ENCODE peak calls at places on chromosome 1, in seven cellular contexts. I is breast epithelium, B is transverse colon, W is K562, X is spleen, Z is prostate gland, G is HCT116. D is an unnamed sample.

GRCh38 chr1:85220756-85221166 is 19.9 kb upstream of the SYDE2 start:
- DNase-seq in W (no peak), Z (no peak), G (no peak), X (no peak), I (no peak), B (no peak), D (no peak)

GRCh38 chr1:212432706-212433576 is at the start of gene NENF:
- DNase-seq in Z (peak; percentile 78), G (peak; percentile 48), W (peak; percentile 99), X (peak; percentile 95), I (peak; percentile 71), B (peak; percentile 90), D (peak; percentile 88)

GRCh38 chr1:219518168-219518905 is 94.6 kb downstream of the ZC3H11B start:
- DNase-seq in X (no peak), W (no peak), G (no peak), I (no peak), Z (no peak), B (no peak), D (no peak)

GRCh38 chr1:65812065-65812464 is 19.4 kb downstream of the PDE4B start:
- DNase-seq in I (no peak), G (peak; percentile 45), Z (no peak), B (peak; percentile 39), X (no peak), W (no peak), D (no peak)

GRCh38 chr1:155207578-155208405 is at the start of gene THBS3:
- DNase-seq in G (no peak), W (no peak), I (no peak), B (no peak), X (peak; percentile 79), Z (no peak), D (no peak)

GRCh38 chr1:109634771-109635750 is 15.4 kb downstream of the AMPD2 start:
- DNase-seq in G (no peak), B (no peak), Z (peak; percentile 3), X (no peak), W (no peak), I (no peak), D (no peak)

GRCh38 chr1:31054349-31054748 is 11.2 kb downstream of the PUM1 start:
- DNase-seq in G (no peak), I (no peak), X (no peak), Z (no peak), B (no peak), W (no peak), D (no peak)

GRCh38 chr1:193434319-193434718 is 247.9 kb upstream of the B3GALT2 start:
- DNase-seq in I (no peak), G (no peak), Z (no peak), B (no peak), X (no peak), W (no peak), D (no peak)

GRCh38 chr1:109821831-109822745 is 58.4 kb upstream of the EPS8L3 start:
- DNase-seq in X (peak; percentile 79), W (peak; percentile 88), Z (no peak), B (no peak), I (no peak), G (no peak), D (no peak)

GRCh38 chr1:145977016-145977415 is 12.5 kb downstream of the POLR3GL start:
- DNase-seq in X (no peak), B (no peak), W (no peak), I (peak; percentile 19), Z (no peak), G (no peak), D (no peak)

GRCh38 chr1:145979746-145980435 is 15.4 kb downstream of the POLR3GL start:
- DNase-seq in W (no peak), G (no peak), Z (no peak), B (peak; percentile 44), X (no peak), I (no peak), D (peak; percentile 33)

GRCh38 chr1:145978477-145978859 is 14.0 kb downstream of the POLR3GL start:
- DNase-seq in I (no peak), W (no peak), X (no peak), B (no peak), G (no peak), Z (no peak), D (no peak)

GRCh38 chr1:145977486-145978476 is 13.3 kb downstream of the POLR3GL start:
- DNase-seq in I (peak; percentile 85), Z (peak; percentile 87), X (peak; percentile 88), B (peak; percentile 84), W (peak; percentile 67), G (peak; percentile 69), D (peak; percentile 88)

GRCh38 chr1:145978860-145979745 is 14.6 kb downstream of the POLR3GL start:
- DNase-seq in I (peak; percentile 98), Z (peak; percentile 95), B (peak; percentile 96), W (peak; percentile 99), X (peak; percentile 92), G (peak; percentile 96), D (peak; percentile 91)
- TF ChIP-seq POLR2A in I (peak; percentile 35), Z (peak; percentile 73), B (no peak), W (peak; percentile 76), X (peak; percentile 65), G (no peak), D (no peak)

GRCh38 chr1:245538671-245539070 is 383.9 kb downstream of the KIF26B start:
- DNase-seq in Z (no peak), X (no peak), I (no peak), B (no peak), G (no peak), W (no peak), D (no peak)

GRCh38 chr1:245542365-245542764 is 387.6 kb downstream of the KIF26B start:
- DNase-seq in G (no peak), Z (no peak), I (no peak), W (no peak), B (no peak), X (no peak), D (no peak)

GRCh38 chr1:245541389-245541788 is 386.6 kb downstream of the KIF26B start:
- DNase-seq in G (no peak), B (no peak), I (no peak), Z (no peak), W (no peak), X (no peak), D (no peak)

GRCh38 chr1:245537992-245538391 is 383.2 kb downstream of the KIF26B start:
- DNase-seq in W (no peak), I (no peak), Z (no peak), X (no peak), B (no peak), G (no peak), D (no peak)
- TF ChIP-seq POLR2AphosphoS5 in W (no peak), I (no peak), Z (no peak), X (no peak), B (no peak), G (no peak), D (no peak)

DNA sequence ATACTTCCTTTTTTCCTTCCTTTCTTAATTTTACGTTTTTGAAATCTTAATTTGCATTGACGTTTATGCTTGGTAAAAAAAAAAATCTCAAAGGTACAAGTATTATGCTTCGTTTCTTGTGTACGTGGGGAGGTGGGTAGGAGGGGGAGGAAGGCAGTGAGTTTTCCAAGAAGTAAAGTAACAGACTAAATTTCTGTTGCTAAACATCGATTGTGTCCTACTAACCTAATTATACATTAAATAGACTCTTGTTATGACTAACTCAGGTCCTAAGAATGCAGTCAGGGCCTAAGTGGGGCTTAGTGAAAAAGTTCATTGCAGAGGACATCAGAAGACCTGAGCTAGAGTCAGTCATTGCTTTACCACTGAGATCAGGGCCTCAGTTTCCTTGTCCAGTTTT is 17.5 kb downstream of the NEK7 start:
- DNase-seq in X (no peak), B (no peak), Z (no peak), G (no peak), I (no peak), W (no peak), D (no peak)
- H3K4me1 ChIP-seq in X (peaks cover 98% of the 10 kb centered on the region), B (peaks cover 13% of the 10 kb centered on the region), Z (no peaks in the 10 kb centered on the region), G (no peaks in the 10 kb centered on the region), I (peaks cover 13% of the 10 kb centered on the region), W (peaks cover 18% of the 10 kb centered on the region), D (peaks cover 32% of the 10 kb centered on the region)

GRCh38 chr1:45010855-45011811 is at the start of gene HECTD3:
- DNase-seq in G (peak; percentile 60), W (peak; percentile 87), X (peak; percentile 94), I (peak; percentile 60), B (peak; percentile 90), Z (peak; percentile 77), D (peak; percentile 85)
- TF ChIP-seq POLR2A in G (peak; percentile 27), W (peak; percentile 63), X (no peak), I (no peak), B (peak; percentile 70), Z (no peak), D (no peak)

GRCh38 chr1:920506-920905 is 3.2 kb upstream of the SAMD11 start:
- DNase-seq in W (no peak), I (no peak), B (no peak), X (no peak), Z (no peak), G (no peak), D (no peak)
- TF ChIP-seq POLR2AphosphoS5 in W (no peak), I (no peak), B (no peak), X (no peak), Z (no peak), G (no peak), D (no peak)

GRCh38 chr1:156704930-156705320 is 458 bp downstream of the CRABP2 start:
- DNase-seq in B (peak; percentile 33), W (no peak), Z (no peak), G (no peak), X (peak; percentile 69), I (peak; percentile 46), D (peak; percentile 58)

GRCh38 chr1:156706647-156707008 is 1.2 kb upstream of the CRABP2 start:
- DNase-seq in I (peak; percentile 70), B (peak; percentile 47), Z (no peak), G (no peak), W (peak; percentile 48), X (peak; percentile 76), D (no peak)

GRCh38 chr1:156704166-156704711 is 1.1 kb downstream of the CRABP2 start:
- DNase-seq in X (no peak), B (no peak), Z (no peak), G (no peak), I (no peak), W (no peak), D (no peak)

GRCh38 chr1:156705918-156706646 is 699 bp upstream of the CRABP2 start:
- DNase-seq in Z (peak; percentile 57), I (peak; percentile 66), X (peak; percentile 82), W (peak; percentile 95), B (peak; percentile 66), G (no peak), D (peak; percentile 68)

GRCh38 chr1:156705321-156705917 is at the start of gene CRABP2:
- DNase-seq in B (peak; percentile 20), Z (no peak), I (no peak), X (peak; percentile 78), W (peak; percentile 62), G (no peak), D (no peak)
- H3K4me1 ChIP-seq in B (peaks cover 40% of the 10 kb centered on the region), Z (peaks cover 12% of the 10 kb centered on the region), I (peaks cover 54% of the 10 kb centered on the region), X (peaks cover 38% of the 10 kb centered on the region), W (peaks cover 15% of the 10 kb centered on the region), G (peaks cover 80% of the 10 kb centered on the region), D (peaks cover 26% of the 10 kb centered on the region)

GRCh38 chr1:214552174-214552608 is 789 bp upstream of the PTPN14 start:
- DNase-seq in W (no peak), B (peak; percentile 65), X (no peak), Z (peak; percentile 76), I (peak; percentile 88), G (peak; percentile 71), D (peak; percentile 79)
- TF ChIP-seq POLR2A in W (no peak), B (no peak), X (no peak), Z (no peak), I (no peak), G (peak; percentile 11), D (no peak)